ENCODE peak calls at places on chromosome X, in nine cellular contexts. M is effector memory CD4-positive, alpha-beta T cell; N is HT-29; O is CD4-positive, CD25-positive, alpha-beta regulatory T cell; C is mesothelial cell of epicardium; B is testis; Q is stimulated activated CD4-positive, alpha-beta T cell treated with anti-CD3 and anti-CD28 coated beads, Interleukin-2, amount 100 ng/mL, for 24 hours; X is activated CD4-positive, CD25-positive, alpha-beta regulatory T cell treated with anti-CD3 and anti-CD28 coated beads, Interleukin-2, amount 50 U/mL, for 72 hours; G is GM23338. R is an unnamed sample.

GRCh38 chrX:19810370-19810769 is 77.0 kb downstream of the SH3KBP1 start:
- DNase-seq in M (no peak), N (no peak), O (no peak), C (no peak), B (no peak), Q (no peak), X (no peak), G (no peak), R (no peak)

GRCh38 chrX:40099046-40099968 is 1.5 kb upstream of the BCOR start:
- DNase-seq in M (peak; percentile 34), N (peak; percentile 28), O (peak; percentile 68), C (no peak), B (peak; percentile 25), Q (peak; percentile 42), X (peak; percentile 43), G (peak; percentile 71), R (no peak)

GRCh38 chrX:114500622-114501021 is 83.3 kb upstream of the HTR2C start:
- DNase-seq in M (no peak), N (peak; percentile 25), O (no peak), C (no peak), B (no peak), Q (no peak), X (no peak), G (no peak), R (no peak)

GRCh38 chrX:46916273-46916672 is 4.1 kb downstream of the JADE3 start:
- DNase-seq in M (no peak), N (no peak), O (no peak), C (no peak), B (no peak), Q (no peak), X (no peak), G (no peak), R (no peak)

GRCh38 chrX:68112321-68112720 is 321.0 kb downstream of the OPHN1 start:
- DNase-seq in M (no peak), N (no peak), O (no peak), C (no peak), B (no peak), Q (no peak), X (no peak), G (peak; percentile 50), R (no peak)

GRCh38 chrX:33211356-33212254 is at the start of gene DMD:
- DNase-seq in M (no peak), N (no peak), O (no peak), C (peak; percentile 17), B (peak; percentile 49), Q (no peak), X (no peak), G (peak; percentile 27), R (peak; percentile 65)

GRCh38 chrX:19869195-19869594 is 18.2 kb downstream of the SH3KBP1 start:
- DNase-seq in M (no peak), N (no peak), O (peak; percentile 50), C (no peak), B (no peak), Q (no peak), X (no peak), G (no peak), R (no peak)

GRCh38 chrX:116872931-116873330 is 410.2 kb upstream of the CT83 start:
- DNase-seq in M (no peak), N (no peak), O (no peak), C (no peak), B (no peak), Q (no peak), X (no peak), G (no peak), R (no peak)

GRCh38 chrX:11698747-11699146 is 33.0 kb upstream of the ARHGAP6 start:
- DNase-seq in M (no peak), N (no peak), O (no peak), C (no peak), B (no peak), Q (no peak), X (no peak), G (no peak), R (no peak)

GRCh38 chrX:10341309-10341708 is 184.5 kb downstream of the CLCN4 start:
- DNase-seq in M (no peak), N (no peak), O (no peak), C (no peak), B (no peak), Q (no peak), X (no peak), G (no peak), R (peak; percentile 42)

GRCh38 chrX:67614414-67614813 is 70.6 kb downstream of the AR start:
- DNase-seq in M (no peak), N (no peak), O (no peak), C (no peak), B (no peak), Q (no peak), X (no peak), G (no peak), R (peak; percentile 49)

GRCh38 chrX:136380010-136380769 is 79.4 kb downstream of the ADGRG4 start:
- DNase-seq in M (no peak), N (no peak), O (no peak), C (no peak), B (no peak), Q (no peak), X (no peak), G (no peak), R (no peak)

GRCh38 chrX:24662344-24662743 is 15.2 kb upstream of the PCYT1B start:
- DNase-seq in M (no peak), N (no peak), O (no peak), C (no peak), B (peak; percentile 85), Q (no peak), X (no peak), G (no peak), R (no peak)

GRCh38 chrX:114675365-114675764 is 91.5 kb downstream of the HTR2C start:
- DNase-seq in M (no peak), N (no peak), O (no peak), C (no peak), B (no peak), Q (no peak), X (no peak), G (no peak), R (no peak)

GRCh38 chrX:22526339-22526738 is 253.6 kb downstream of the CBLL2 start:
- DNase-seq in M (no peak), N (no peak), O (no peak), C (no peak), B (no peak), Q (no peak), X (no peak), G (no peak), R (peak; percentile 91)

GRCh38 chrX:13691845-13692334 is 3.0 kb downstream of the RAB9A start:
- DNase-seq in M (no peak), N (no peak), O (no peak), C (no peak), B (no peak), Q (no peak), X (no peak), G (no peak), R (peak; percentile 27)

GRCh38 chrX:63755892-63756291 is 29.1 kb downstream of the ARHGEF9 start:
- DNase-seq in M (no peak), N (no peak), O (no peak), C (no peak), B (no peak), Q (no peak), X (no peak), G (no peak), R (no peak)

GRCh38 chrX:20664774-20665173 is 398.1 kb upstream of the RPS6KA3 start:
- DNase-seq in M (no peak), N (no peak), O (no peak), C (no peak), B (no peak), Q (no peak), X (no peak), G (peak; percentile 70), R (no peak)

GRCh38 chrX:138058931-138059330 is 493.0 kb downstream of the ZIC3 start:
- DNase-seq in M (no peak), N (no peak), O (no peak), C (no peak), B (no peak), Q (no peak), X (no peak), G (no peak), R (no peak)

GRCh38 chrX:154419189-154419588 is 7.8 kb downstream of the TAFAZZIN start:
- DNase-seq in M (no peak), N (no peak), O (no peak), C (no peak), B (no peak), Q (no peak), X (no peak), G (no peak), R (no peak)

GRCh38 chrX:20315140-20315539 is 48.4 kb upstream of the RPS6KA3 start:
- DNase-seq in M (no peak), N (no peak), O (no peak), C (no peak), B (no peak), Q (no peak), X (no peak), G (no peak), R (peak; percentile 87)

GRCh38 chrX:1591863-1592127 is 391 bp downstream of the AKAP17A start:
- DNase-seq in M (no peak), N (no peak), O (no peak), C (no peak), B (no peak), Q (no peak), X (no peak), G (no peak), R (no peak)

GRCh38 chrX:11509786-11510185 is 155.9 kb downstream of the ARHGAP6 start:
- DNase-seq in M (no peak), N (no peak), O (no peak), C (no peak), B (no peak), Q (no peak), X (no peak), G (no peak), R (no peak)

GRCh38 chrX:45630078-45630477 is 429.4 kb upstream of the DIPK2B start:
- DNase-seq in M (no peak), N (no peak), O (no peak), C (no peak), B (no peak), Q (no peak), X (no peak), G (no peak), R (no peak)

GRCh38 chrX:94612140-94612539 is 938.1 kb downstream of the FAM133A start:
- DNase-seq in M (no peak), N (no peak), O (no peak), C (no peak), B (no peak), Q (no peak), X (no peak), G (no peak), R (no peak)

GRCh38 chrX:112840382-112841113 is at the start of gene AMOT:
- DNase-seq in M (peak; percentile 55), N (peak; percentile 40), O (peak; percentile 63), C (peak; percentile 88), B (peak; percentile 85), Q (peak; percentile 65), X (peak; percentile 49), G (peak; percentile 84), R (peak; percentile 49)

GRCh38 chrX:40947276-40947675 is 138.0 kb upstream of the USP9X start:
- DNase-seq in M (no peak), N (no peak), O (no peak), C (no peak), B (no peak), Q (no peak), X (no peak), G (no peak), R (no peak)

GRCh38 chrX:37802028-37802427 is 22.2 kb downstream of the CYBB start:
- DNase-seq in M (no peak), N (no peak), O (no peak), C (no peak), B (no peak), Q (no peak), X (no peak), G (no peak), R (no peak)